ENCODE peak calls at places on chromosomes 2 and 18, in five cellular contexts. Q, E, K, I and N are unnamed samples.

GRCh38 chr18:26685438-26686173 is 137.3 kb upstream of the KCTD1 start:
- DNase-seq in I (no peak), Q (no peak), E (no peak), K (no peak), N (no peak)

GRCh38 chr2:75489682-75490180 is 71.0 kb downstream of the EVA1A start:
- DNase-seq in E (no peak), I (no peak), Q (no peak), K (no peak), N (no peak)

GRCh38 chr18:77168666-77169358 is 36.2 kb upstream of the MBP start:
- DNase-seq in E (no peak), I (no peak), Q (no peak), K (no peak), N (no peak)

GRCh38 chr2:241295326-241296095 is 20.0 kb downstream of the HDLBP start:
- DNase-seq in I (no peak), K (no peak), Q (no peak), E (no peak), N (no peak)

GRCh38 chr2:174846941-174847938 is 83.0 kb upstream of the CHRNA1 start:
- DNase-seq in K (no peak), E (no peak), Q (no peak), I (no peak), N (no peak)

GRCh38 chr2:74003494-74004211 is 18.9 kb downstream of the TET3 start:
- DNase-seq in I (no peak), K (peak; percentile 79), Q (peak; percentile 36), E (peak; percentile 58), N (no peak)

GRCh38 chr18:58103339-58103930 is 59.4 kb downstream of the NEDD4L start:
- DNase-seq in K (peak; percentile 21), I (no peak), E (no peak), Q (no peak), N (no peak)

GRCh38 chr2:11133238-11133935 is 21.9 kb upstream of the SLC66A3 start:
- DNase-seq in Q (no peak), E (no peak), I (no peak), K (no peak), N (peak; percentile 65)

GRCh38 chr2:20439503-20439902 is 7.4 kb upstream of the RHOB start:
- DNase-seq in K (no peak), Q (no peak), I (no peak), E (no peak), N (peak; percentile 62)

GRCh38 chr2:205471776-205472175 is 210.5 kb upstream of the NRP2 start:
- DNase-seq in Q (no peak), K (no peak), I (no peak), E (no peak), N (no peak)

GRCh38 chr2:186887107-186888090 is 38.4 kb upstream of the ZSWIM2 start:
- DNase-seq in Q (no peak), E (peak; percentile 42), K (no peak), I (no peak), N (peak; percentile 87)

GRCh38 chr2:140567734-140568133 is 1563.1 kb downstream of the LRP1B start:
- DNase-seq in Q (no peak), E (no peak), I (no peak), K (no peak), N (no peak)

GRCh38 chr18:12895016-12895415 is 11.0 kb upstream of the PTPN2 start:
- DNase-seq in E (no peak), Q (no peak), K (no peak), I (no peak), N (no peak)

GRCh38 chr2:231037731-231038482 is 584 bp downstream of the C2orf72 start:
- DNase-seq in E (no peak), Q (no peak), K (peak; percentile 37), I (peak; percentile 31), N (no peak)

GRCh38 chr2:128356127-128356526 is 37.5 kb upstream of the HS6ST1 start:
- DNase-seq in I (no peak), K (no peak), Q (no peak), E (no peak), N (no peak)

DNA sequence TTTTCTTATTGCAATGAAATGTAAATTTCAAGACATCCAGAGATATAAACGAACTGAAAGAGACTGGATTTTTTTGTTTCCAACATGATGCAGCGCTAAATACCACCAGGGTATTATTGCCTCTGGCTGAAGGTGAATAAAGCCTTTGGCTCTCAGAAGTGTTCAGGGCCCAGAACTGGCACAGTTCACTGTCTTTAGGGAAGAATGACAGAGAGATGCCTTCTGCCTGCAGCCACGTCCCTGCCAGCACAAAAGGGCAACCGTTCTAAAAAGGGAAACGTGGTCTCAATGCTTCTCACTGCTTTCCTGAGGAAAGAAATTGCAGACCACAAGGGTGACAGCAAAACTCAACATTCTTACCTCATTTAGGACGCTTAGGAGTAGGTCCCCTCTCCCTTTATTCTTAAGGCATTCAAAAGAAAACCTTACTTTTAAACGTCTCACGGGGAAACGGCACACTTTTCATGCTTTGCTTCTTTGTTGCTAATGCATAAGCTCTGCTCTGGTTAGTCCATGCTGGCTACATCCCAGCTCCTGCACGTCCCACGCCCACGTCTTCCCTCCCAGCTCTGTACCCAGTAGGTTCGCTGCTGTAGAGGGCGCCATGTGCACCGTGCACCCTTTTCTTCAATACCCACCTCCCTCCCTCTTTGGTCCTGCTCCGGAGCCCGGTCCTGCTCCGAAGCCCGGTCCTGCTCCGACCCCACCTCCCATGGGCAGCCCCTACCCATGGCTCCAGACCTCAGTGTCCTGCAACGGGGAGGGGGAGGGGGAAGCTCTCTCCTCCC is 171.0 kb downstream of the HRH4 start:
- DNase-seq in K (no peak), I (no peak), E (no peak), Q (no peak), N (no peak)
- H3K4me3 ChIP-seq in K (no peak overlapping the region), I (no peak overlapping the region), E (no peak overlapping the region), Q (no peak overlapping the region), N (no peak overlapping the region)

GRCh38 chr2:636649-637405 is 40.4 kb downstream of the TMEM18 start:
- DNase-seq in Q (peak; percentile 85), E (peak; percentile 76), K (peak; percentile 53), I (peak; percentile 48), N (peak; percentile 77)
- H3K4me3 ChIP-seq in Q (peak overlapping the region; percentile 46), E (peak overlapping the region; percentile 58), K (no peak overlapping the region), I (no peak overlapping the region), N (no peak overlapping the region)

GRCh38 chr2:181894381-181894780 is 2.9 kb downstream of the ITPRID2 start:
- DNase-seq in Q (no peak), K (no peak), E (no peak), I (no peak), N (no peak)
- H3K4me3 ChIP-seq in Q (peak overlapping the region; percentile 77), K (peak overlapping the region; percentile 12), E (peak overlapping the region; percentile 89), I (peak overlapping the region; percentile 89), N (no peak overlapping the region)

DNA sequence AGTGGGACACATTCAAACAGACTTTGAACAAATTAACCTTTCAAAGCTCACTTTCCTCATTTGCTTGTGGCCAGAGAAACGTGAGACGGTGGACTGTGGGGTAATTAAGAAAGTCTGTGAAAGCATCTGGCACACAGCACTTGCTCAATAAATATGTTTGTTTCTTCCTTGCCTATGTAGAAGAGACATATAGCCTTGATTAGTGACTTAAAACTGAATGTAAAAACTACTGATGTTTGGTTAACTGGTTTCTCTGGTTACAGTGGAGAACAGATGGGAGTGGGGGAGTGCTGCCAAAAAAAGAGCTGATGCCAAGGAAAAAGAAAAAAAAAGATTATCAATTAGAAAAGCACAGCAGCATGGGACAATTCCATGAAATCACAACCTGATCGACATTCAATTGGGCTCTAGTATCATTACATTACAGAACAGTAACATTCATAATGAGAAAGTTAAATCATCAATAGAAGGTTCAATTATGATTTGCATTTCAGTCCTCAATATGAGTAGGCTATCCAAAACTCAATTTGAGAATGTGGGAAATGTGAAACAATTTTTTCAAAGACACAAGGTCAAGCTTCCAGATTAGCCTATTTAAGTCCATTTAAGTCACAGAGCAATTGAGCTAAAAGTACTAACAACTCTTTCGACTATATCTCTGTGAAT is 14.7 kb downstream of the CUL3 start:
- DNase-seq in I (no peak), E (no peak), K (no peak), Q (no peak), N (no peak)
- H3K4me3 ChIP-seq in I (no peak overlapping the region), E (no peak overlapping the region), K (no peak overlapping the region), Q (no peak overlapping the region), N (no peak overlapping the region)

DNA sequence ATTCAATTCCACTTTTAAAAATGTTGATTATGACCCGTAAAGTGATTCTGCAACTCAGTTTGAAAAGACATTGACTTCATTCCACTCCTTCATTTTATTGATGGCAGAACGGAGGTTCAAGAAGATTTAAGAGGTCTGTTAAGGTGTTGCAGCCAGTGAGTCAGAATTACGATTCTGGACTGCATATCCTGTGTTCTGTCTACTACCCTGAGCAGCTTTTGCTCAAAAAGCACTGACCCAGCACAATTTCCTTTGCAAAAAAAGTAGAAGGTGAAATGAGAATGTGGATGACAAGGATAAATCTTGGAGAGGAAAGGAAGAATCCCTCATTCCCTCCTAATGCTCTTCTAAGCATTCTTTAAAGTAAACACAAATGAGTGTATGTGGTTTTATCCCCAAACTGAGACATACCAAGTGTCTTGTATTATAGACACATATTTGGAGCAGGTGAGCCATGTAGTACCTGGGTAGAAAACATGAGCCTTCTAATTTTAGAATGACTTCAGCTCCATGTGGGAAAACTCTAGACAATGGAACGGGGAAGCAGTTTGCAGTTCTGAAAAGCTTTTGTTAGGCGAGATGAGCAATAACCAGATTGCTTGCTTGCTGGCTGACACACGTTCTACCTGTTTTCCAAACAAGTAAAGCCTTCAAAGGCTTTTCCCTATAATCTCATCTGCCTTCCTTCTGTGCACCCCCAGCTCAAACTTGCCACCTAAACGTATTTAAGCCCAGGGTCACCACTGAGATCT is 44.7 kb downstream of the TGFA start:
- DNase-seq in I (no peak), Q (no peak), E (no peak), K (no peak), N (no peak)
- H3K4me3 ChIP-seq in I (no peak overlapping the region), Q (no peak overlapping the region), E (no peak overlapping the region), K (no peak overlapping the region), N (no peak overlapping the region)

GRCh38 chr2:7878786-7879515 is 802.9 kb upstream of the ID2 start:
- DNase-seq in E (no peak), I (no peak), K (no peak), Q (no peak), N (no peak)
- H3K4me3 ChIP-seq in E (no peak overlapping the region), I (no peak overlapping the region), K (no peak overlapping the region), Q (no peak overlapping the region), N (no peak overlapping the region)

DNA sequence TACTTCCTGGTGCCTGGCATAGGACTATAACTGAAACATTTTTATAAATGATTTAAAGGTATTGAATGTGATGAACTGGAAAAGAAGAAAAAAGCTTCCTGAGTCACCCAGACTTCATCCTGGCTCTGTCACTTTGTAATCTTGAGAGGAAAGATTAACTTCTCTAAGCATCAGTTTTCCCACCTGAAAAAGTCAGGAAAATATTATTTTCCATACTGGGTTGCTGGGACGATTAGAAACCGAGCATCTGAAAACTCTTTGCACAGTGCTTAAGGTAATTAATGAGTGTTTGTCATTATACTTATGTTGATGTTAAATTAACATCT is 71.8 kb downstream of the FMNL2 start:
- DNase-seq in Q (no peak), I (no peak), E (no peak), K (no peak), N (no peak)
- H3K4me3 ChIP-seq in Q (peak overlapping the region; percentile 36), I (peak overlapping the region; percentile 26), E (peak overlapping the region; percentile 40), K (no peak overlapping the region), N (no peak overlapping the region)

GRCh38 chr18:69936191-69936558 is 11.5 kb downstream of the CD226 start:
- DNase-seq in Q (no peak), K (no peak), E (no peak), I (no peak), N (no peak)
- H3K4me3 ChIP-seq in Q (no peak overlapping the region), K (no peak overlapping the region), E (no peak overlapping the region), I (no peak overlapping the region), N (no peak overlapping the region)